ENCODE peak calls at places on chromosomes 12 and 14, in seven cellular contexts. One of them, this sample, is unnamed.

GRCh38 chr14:90530523-90530922 is 133.7 kb downstream of the CALM1 start:
- DNase-seq in cardiac fibroblast: no peak
- DNase-seq in GM19239: no peak
- DNase-seq in endothelial cell of umbilical vein: no peak
- DNase-seq in A673: no peak
- DNase-seq in activated CD4-positive, alpha-beta T cell treated with anti-CD3 and anti-CD28 coated beads for 36 hours: no peak
- DNase-seq in EH: no peak
- DNase-seq in this sample: no peak

GRCh38 chr12:109718390-109718789 is 4.8 kb downstream of the FAM222A start:
- DNase-seq in EH: no peak
- DNase-seq in cardiac fibroblast: no peak
- DNase-seq in endothelial cell of umbilical vein: no peak
- DNase-seq in GM19239: no peak
- DNase-seq in activated CD4-positive, alpha-beta T cell treated with anti-CD3 and anti-CD28 coated beads for 36 hours: no peak
- DNase-seq in A673: peak
- DNase-seq in this sample: no peak

GRCh38 chr14:77761205-77761931 is 412 bp upstream of the SNW1 start:
- DNase-seq in A673: peak
- DNase-seq in cardiac fibroblast: peak
- DNase-seq in activated CD4-positive, alpha-beta T cell treated with anti-CD3 and anti-CD28 coated beads for 36 hours: peak
- DNase-seq in GM19239: no peak
- DNase-seq in endothelial cell of umbilical vein: no peak
- DNase-seq in EH: peak
- DNase-seq in this sample: no peak

GRCh38 chr12:111157486-111157885 is 211.4 kb downstream of the PHETA1 start:
- DNase-seq in GM19239: no peak
- DNase-seq in EH: no peak
- DNase-seq in cardiac fibroblast: no peak
- DNase-seq in activated CD4-positive, alpha-beta T cell treated with anti-CD3 and anti-CD28 coated beads for 36 hours: no peak
- DNase-seq in endothelial cell of umbilical vein: no peak
- DNase-seq in A673: no peak
- DNase-seq in this sample: no peak

GRCh38 chr14:30362369-30363218 is 196.4 kb upstream of the G2E3 start:
- DNase-seq in A673: peak
- DNase-seq in EH: no peak
- DNase-seq in cardiac fibroblast: no peak
- DNase-seq in GM19239: no peak
- DNase-seq in activated CD4-positive, alpha-beta T cell treated with anti-CD3 and anti-CD28 coated beads for 36 hours: no peak
- DNase-seq in endothelial cell of umbilical vein: no peak
- DNase-seq in this sample: no peak

GRCh38 chr14:103561381-103562134 is 899 bp downstream of the BAG5 start:
- DNase-seq in A673: peak
- DNase-seq in cardiac fibroblast: peak
- DNase-seq in activated CD4-positive, alpha-beta T cell treated with anti-CD3 and anti-CD28 coated beads for 36 hours: peak
- DNase-seq in EH: peak
- DNase-seq in endothelial cell of umbilical vein: peak
- DNase-seq in GM19239: peak
- DNase-seq in this sample: peak

GRCh38 chr14:51211149-51211548 is 28.9 kb upstream of the TMX1 start:
- DNase-seq in cardiac fibroblast: peak
- DNase-seq in EH: peak
- DNase-seq in endothelial cell of umbilical vein: no peak
- DNase-seq in GM19239: no peak
- DNase-seq in A673: peak
- DNase-seq in activated CD4-positive, alpha-beta T cell treated with anti-CD3 and anti-CD28 coated beads for 36 hours: no peak
- DNase-seq in this sample: no peak

GRCh38 chr14:97025722-97026121 is 228.5 kb downstream of the VRK1 start:
- DNase-seq in endothelial cell of umbilical vein: no peak
- DNase-seq in A673: no peak
- DNase-seq in activated CD4-positive, alpha-beta T cell treated with anti-CD3 and anti-CD28 coated beads for 36 hours: no peak
- DNase-seq in GM19239: no peak
- DNase-seq in cardiac fibroblast: no peak
- DNase-seq in EH: no peak
- DNase-seq in this sample: no peak

GRCh38 chr14:88937706-88938105 is 113.3 kb downstream of the TTC8 start:
- DNase-seq in GM19239: no peak
- DNase-seq in EH: peak
- DNase-seq in activated CD4-positive, alpha-beta T cell treated with anti-CD3 and anti-CD28 coated beads for 36 hours: no peak
- DNase-seq in cardiac fibroblast: peak
- DNase-seq in A673: no peak
- DNase-seq in endothelial cell of umbilical vein: no peak
- DNase-seq in this sample: no peak

GRCh38 chr12:122965851-122966742 is at the start of gene ABCB9:
- DNase-seq in activated CD4-positive, alpha-beta T cell treated with anti-CD3 and anti-CD28 coated beads for 36 hours: peak
- DNase-seq in cardiac fibroblast: peak
- DNase-seq in EH: peak
- DNase-seq in endothelial cell of umbilical vein: peak
- DNase-seq in GM19239: peak
- DNase-seq in A673: peak
- DNase-seq in this sample: peak

GRCh38 chr12:132444957-132445883 is 44.7 kb upstream of the FBRSL1 start:
- DNase-seq in activated CD4-positive, alpha-beta T cell treated with anti-CD3 and anti-CD28 coated beads for 36 hours: peak
- DNase-seq in EH: no peak
- DNase-seq in endothelial cell of umbilical vein: no peak
- DNase-seq in cardiac fibroblast: no peak
- DNase-seq in GM19239: peak
- DNase-seq in A673: no peak
- DNase-seq in this sample: peak

GRCh38 chr12:98373019-98373554 is 142.3 kb upstream of the TMPO start:
- DNase-seq in activated CD4-positive, alpha-beta T cell treated with anti-CD3 and anti-CD28 coated beads for 36 hours: no peak
- DNase-seq in GM19239: no peak
- DNase-seq in A673: peak
- DNase-seq in EH: peak
- DNase-seq in endothelial cell of umbilical vein: peak
- DNase-seq in cardiac fibroblast: peak
- DNase-seq in this sample: no peak

GRCh38 chr14:22339277-22339676 is 249.7 kb downstream of the DAD1 start:
- DNase-seq in endothelial cell of umbilical vein: no peak
- DNase-seq in EH: no peak
- DNase-seq in A673: peak
- DNase-seq in activated CD4-positive, alpha-beta T cell treated with anti-CD3 and anti-CD28 coated beads for 36 hours: no peak
- DNase-seq in cardiac fibroblast: peak
- DNase-seq in GM19239: no peak
- DNase-seq in this sample: no peak

GRCh38 chr12:57340104-57340503 is 89.1 kb upstream of the STAC3 start:
- DNase-seq in activated CD4-positive, alpha-beta T cell treated with anti-CD3 and anti-CD28 coated beads for 36 hours: no peak
- DNase-seq in EH: peak
- DNase-seq in cardiac fibroblast: peak
- DNase-seq in A673: peak
- DNase-seq in endothelial cell of umbilical vein: peak
- DNase-seq in GM19239: no peak
- DNase-seq in this sample: no peak

GRCh38 chr12:39441963-39442894 is 691 bp downstream of the KIF21A start:
- DNase-seq in GM19239: peak
- DNase-seq in activated CD4-positive, alpha-beta T cell treated with anti-CD3 and anti-CD28 coated beads for 36 hours: peak
- DNase-seq in EH: peak
- DNase-seq in endothelial cell of umbilical vein: peak
- DNase-seq in A673: peak
- DNase-seq in cardiac fibroblast: peak
- DNase-seq in this sample: peak

GRCh38 chr12:49809369-49810158 is 18.6 kb downstream of the NCKAP5L start:
- DNase-seq in EH: no peak
- DNase-seq in endothelial cell of umbilical vein: no peak
- DNase-seq in activated CD4-positive, alpha-beta T cell treated with anti-CD3 and anti-CD28 coated beads for 36 hours: no peak
- DNase-seq in A673: no peak
- DNase-seq in cardiac fibroblast: no peak
- DNase-seq in GM19239: no peak
- DNase-seq in this sample: no peak

GRCh38 chr12:98592825-98593322 is 612 bp upstream of the SLC25A3 start:
- DNase-seq in GM19239: no peak
- DNase-seq in A673: no peak
- DNase-seq in activated CD4-positive, alpha-beta T cell treated with anti-CD3 and anti-CD28 coated beads for 36 hours: no peak
- DNase-seq in endothelial cell of umbilical vein: no peak
- DNase-seq in cardiac fibroblast: no peak
- DNase-seq in EH: no peak
- DNase-seq in this sample: no peak

GRCh38 chr12:27822076-27822712 is 42.2 kb upstream of the MANSC4 start:
- DNase-seq in cardiac fibroblast: peak
- DNase-seq in activated CD4-positive, alpha-beta T cell treated with anti-CD3 and anti-CD28 coated beads for 36 hours: peak
- DNase-seq in GM19239: peak
- DNase-seq in endothelial cell of umbilical vein: peak
- DNase-seq in EH: peak
- DNase-seq in A673: no peak
- DNase-seq in this sample: peak

GRCh38 chr14:90986510-90986909 is 73.9 kb downstream of the RPS6KA5 start:
- DNase-seq in activated CD4-positive, alpha-beta T cell treated with anti-CD3 and anti-CD28 coated beads for 36 hours: no peak
- DNase-seq in EH: no peak
- DNase-seq in A673: no peak
- DNase-seq in GM19239: no peak
- DNase-seq in cardiac fibroblast: no peak
- DNase-seq in endothelial cell of umbilical vein: no peak
- DNase-seq in this sample: no peak